ENCODE peak calls at places on chromosomes 11 and 22, in five cellular contexts. One of them, this sample, is unnamed. For H3K4me1, the result is how much of the 10 kb centered on the place peaks cover.

GRCh38 chr11:22521226-22521625 is 104.4 kb downstream of the FANCF start:
- DNase-seq in CD4-positive, alpha-beta memory T cell: no peak
- DNase-seq in mucosa of descending colon: no peak
- DNase-seq in adipocyte: peak
- DNase-seq in SJSA1: no peak
- DNase-seq in this sample: no peak

GRCh38 chr11:120391297-120391696 is 55.1 kb downstream of the ARHGEF12 start:
- DNase-seq in CD4-positive, alpha-beta memory T cell: no peak
- DNase-seq in mucosa of descending colon: no peak
- DNase-seq in adipocyte: no peak
- DNase-seq in SJSA1: no peak
- DNase-seq in this sample: no peak

GRCh38 chr22:30694171-30694637 is 470 bp upstream of the OSBP2 start:
- DNase-seq in CD4-positive, alpha-beta memory T cell: peak
- DNase-seq in mucosa of descending colon: peak
- DNase-seq in adipocyte: peak
- DNase-seq in SJSA1: no peak
- DNase-seq in this sample: peak

GRCh38 chr22:45583504-45583903 is 80.8 kb downstream of the FBLN1 start:
- DNase-seq in CD4-positive, alpha-beta memory T cell: peak
- DNase-seq in mucosa of descending colon: no peak
- DNase-seq in adipocyte: no peak
- DNase-seq in SJSA1: no peak
- DNase-seq in this sample: no peak

GRCh38 chr11:16977136-16978020 is 36.8 kb downstream of the PLEKHA7 start:
- DNase-seq in CD4-positive, alpha-beta memory T cell: no peak
- DNase-seq in mucosa of descending colon: no peak
- DNase-seq in adipocyte: no peak
- DNase-seq in SJSA1: no peak
- DNase-seq in this sample: no peak

GRCh38 chr11:117600261-117600783 is 196.7 kb downstream of the DSCAML1 start:
- DNase-seq in CD4-positive, alpha-beta memory T cell: no peak
- DNase-seq in mucosa of descending colon: no peak
- DNase-seq in adipocyte: no peak
- DNase-seq in SJSA1: no peak
- DNase-seq in this sample: no peak

GRCh38 chr11:30683176-30683575 is 97.0 kb upstream of the MPPED2 start:
- DNase-seq in CD4-positive, alpha-beta memory T cell: no peak
- DNase-seq in mucosa of descending colon: no peak
- DNase-seq in adipocyte: no peak
- DNase-seq in SJSA1: no peak
- DNase-seq in this sample: no peak

GRCh38 chr11:68371176-68372041 is 59.0 kb downstream of the LRP5 start:
- DNase-seq in CD4-positive, alpha-beta memory T cell: no peak
- DNase-seq in mucosa of descending colon: no peak
- DNase-seq in adipocyte: peak
- DNase-seq in SJSA1: no peak
- DNase-seq in this sample: no peak

GRCh38 chr22:27489265-27489675 is 312.3 kb downstream of the MN1 start:
- DNase-seq in CD4-positive, alpha-beta memory T cell: no peak
- DNase-seq in mucosa of descending colon: peak
- DNase-seq in adipocyte: peak
- DNase-seq in SJSA1: peak
- DNase-seq in this sample: no peak

GRCh38 chr11:66360406-66361073 is 11.0 kb downstream of the SLC29A2 start:
- DNase-seq in CD4-positive, alpha-beta memory T cell: no peak
- DNase-seq in mucosa of descending colon: no peak
- DNase-seq in adipocyte: no peak
- DNase-seq in SJSA1: no peak
- DNase-seq in this sample: peak

GRCh38 chr11:94734563-94735275 is 33.4 kb upstream of the AMOTL1 start:
- DNase-seq in CD4-positive, alpha-beta memory T cell: no peak
- DNase-seq in mucosa of descending colon: no peak
- DNase-seq in adipocyte: no peak
- DNase-seq in SJSA1: no peak
- DNase-seq in this sample: no peak
- H3K4me3 ChIP-seq in CD4-positive, alpha-beta memory T cell: no peak
- H3K4me3 ChIP-seq in mucosa of descending colon: no peak
- H3K4me3 ChIP-seq in adipocyte: no peak
- H3K4me3 ChIP-seq in SJSA1: no peak
- H3K4me3 ChIP-seq in this sample: no peak

GRCh38 chr22:42992886-42993479 is 22.0 kb downstream of the PACSIN2 start:
- DNase-seq in CD4-positive, alpha-beta memory T cell: no peak
- DNase-seq in mucosa of descending colon: no peak
- DNase-seq in adipocyte: no peak
- DNase-seq in SJSA1: no peak
- DNase-seq in this sample: no peak
- H3K4me1 ChIP-seq in CD4-positive, alpha-beta memory T cell: under half
- H3K4me1 ChIP-seq in mucosa of descending colon: half or more
- H3K4me1 ChIP-seq in adipocyte: half or more
- H3K4me1 ChIP-seq in SJSA1: half or more
- H3K4me1 ChIP-seq in this sample: half or more

GRCh38 chr22:20672082-20672424 is 101.9 kb upstream of the SERPIND1 start:
- DNase-seq in CD4-positive, alpha-beta memory T cell: no peak
- DNase-seq in mucosa of descending colon: no peak
- DNase-seq in adipocyte: no peak
- DNase-seq in SJSA1: no peak
- DNase-seq in this sample: no peak

GRCh38 chr22:20672732-20673131 is 101.2 kb upstream of the SERPIND1 start:
- DNase-seq in CD4-positive, alpha-beta memory T cell: no peak
- DNase-seq in mucosa of descending colon: no peak
- DNase-seq in adipocyte: no peak
- DNase-seq in SJSA1: no peak
- DNase-seq in this sample: no peak

GRCh38 chr22:20674998-20675397 is 98.9 kb upstream of the SERPIND1 start:
- DNase-seq in CD4-positive, alpha-beta memory T cell: no peak
- DNase-seq in mucosa of descending colon: no peak
- DNase-seq in adipocyte: no peak
- DNase-seq in SJSA1: no peak
- DNase-seq in this sample: no peak

GRCh38 chr22:20671409-20672081 is 102.4 kb upstream of the SERPIND1 start:
- DNase-seq in CD4-positive, alpha-beta memory T cell: no peak
- DNase-seq in mucosa of descending colon: no peak
- DNase-seq in adipocyte: no peak
- DNase-seq in SJSA1: no peak
- DNase-seq in this sample: no peak

DNA sequence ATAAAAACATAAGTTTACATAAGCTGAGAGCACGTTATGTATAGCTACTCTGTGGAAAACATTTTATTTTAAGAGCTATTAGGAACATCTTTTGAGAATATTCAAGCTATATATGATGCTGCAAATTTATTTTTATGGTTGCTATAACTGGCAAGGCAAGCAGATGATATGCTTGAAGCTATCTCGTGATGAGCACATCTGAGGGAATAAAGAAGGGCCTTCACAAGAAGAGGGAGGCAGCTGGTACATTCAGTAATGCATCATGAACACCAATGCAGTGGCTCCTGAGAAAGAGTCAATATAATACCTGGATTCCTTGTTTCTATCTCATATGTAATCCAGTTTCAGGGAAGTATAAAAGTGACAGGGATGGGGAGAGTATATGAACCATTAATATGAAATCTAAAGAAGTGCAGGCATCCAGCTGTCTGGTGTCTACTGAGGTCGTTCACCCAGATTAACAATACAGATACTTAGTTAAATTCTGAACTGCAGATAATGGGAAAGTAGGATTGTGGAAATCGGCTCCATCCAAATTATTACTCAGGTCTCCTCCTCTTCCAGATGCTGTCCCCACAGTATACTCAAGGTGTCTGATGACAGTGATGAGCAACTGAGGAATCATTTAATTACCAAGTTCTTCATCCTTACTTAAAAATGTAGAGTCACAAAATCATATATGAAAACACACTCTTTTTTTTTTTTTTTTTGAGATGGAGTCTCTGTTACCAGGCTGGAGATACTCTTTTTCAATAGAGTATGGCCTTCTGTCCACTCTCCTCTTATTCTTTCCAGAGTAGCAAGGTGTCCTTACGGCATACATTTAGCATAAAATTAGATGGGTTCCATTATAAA is 100.3 kb upstream of the SERPIND1 start:
- DNase-seq in CD4-positive, alpha-beta memory T cell: no peak
- DNase-seq in mucosa of descending colon: no peak
- DNase-seq in adipocyte: no peak
- DNase-seq in SJSA1: no peak
- DNase-seq in this sample: no peak
- H3K4me3 ChIP-seq in CD4-positive, alpha-beta memory T cell: no peak
- H3K4me3 ChIP-seq in mucosa of descending colon: no peak
- H3K4me3 ChIP-seq in adipocyte: no peak
- H3K4me3 ChIP-seq in SJSA1: no peak
- H3K4me3 ChIP-seq in this sample: no peak

DNA sequence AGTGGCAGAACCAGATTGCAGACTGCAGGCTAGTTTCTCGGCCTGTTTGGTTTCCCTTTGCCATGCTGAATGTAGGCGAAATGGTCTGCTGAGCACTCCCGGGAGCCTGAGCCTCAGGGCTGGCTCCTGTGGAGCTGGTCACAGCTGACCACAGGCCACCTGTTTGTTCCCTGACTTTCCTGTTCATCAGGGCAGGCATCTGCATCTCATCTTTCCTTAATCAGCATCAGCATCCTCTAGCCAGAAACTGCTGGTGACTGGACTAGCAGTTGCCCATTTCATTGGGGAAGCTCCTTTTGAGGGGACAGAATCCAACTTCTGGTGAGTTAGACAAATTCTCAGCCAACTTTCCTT is 20.2 kb upstream of the C11orf96 start:
- DNase-seq in CD4-positive, alpha-beta memory T cell: no peak
- DNase-seq in mucosa of descending colon: no peak
- DNase-seq in adipocyte: no peak
- DNase-seq in SJSA1: no peak
- DNase-seq in this sample: no peak
- H3K4me1 ChIP-seq in CD4-positive, alpha-beta memory T cell: under half
- H3K4me1 ChIP-seq in mucosa of descending colon: under half
- H3K4me1 ChIP-seq in adipocyte: under half
- H3K4me1 ChIP-seq in SJSA1: half or more
- H3K4me1 ChIP-seq in this sample: under half

This sample was measured in upper lobe of right lung.